ENCODE peak calls at places on chromosomes 16 and 17, in six cellular contexts. F is adrenal gland, O is stomach, W is transverse colon, Y is A549, T is heart left ventricle. J is an unnamed sample.

GRCh38 chr16:2769675-2770056 is 7.4 kb downstream of the ELOB start:
- DNase-seq in T (no peak), O (peak; percentile 75), Y (no peak), W (peak; percentile 89), F (no peak), J (no peak)

GRCh38 chr17:48048321-48049140 is at the start of gene NFE2L1:
- DNase-seq in Y (peak; percentile 86), F (peak; percentile 93), O (peak; percentile 90), W (peak; percentile 95), T (peak; percentile 97), J (peak; percentile 57)

GRCh38 chr17:18184143-18185007 is 747 bp downstream of the ALKBH5 start:
- DNase-seq in O (peak; percentile 56), W (peak; percentile 57), F (peak; percentile 71), T (peak; percentile 57), Y (no peak), J (no peak)

GRCh38 chr16:14309906-14310305 is 238.8 kb downstream of the MRTFB start:
- DNase-seq in F (peak; percentile 58), O (no peak), Y (peak; percentile 74), T (no peak), W (no peak), J (no peak)

GRCh38 chr17:57288034-57288752 is 31.9 kb downstream of the MSI2 start:
- DNase-seq in Y (no peak), O (no peak), T (peak; percentile 70), W (no peak), F (no peak), J (no peak)

GRCh38 chr16:73183678-73184092 is 135.8 kb upstream of the ZFHX3 start:
- DNase-seq in Y (no peak), F (no peak), O (no peak), W (no peak), T (no peak), J (no peak)

GRCh38 chr17:36890398-36891190 is 46.7 kb upstream of the LHX1 start:
- DNase-seq in F (no peak), W (no peak), T (no peak), Y (no peak), O (no peak), J (no peak)

GRCh38 chr16:3513892-3514600 is 13.2 kb downstream of the CLUAP1 start:
- DNase-seq in W (no peak), Y (no peak), F (no peak), O (no peak), T (no peak), J (no peak)

GRCh38 chr17:57210224-57210553 is 46.1 kb upstream of the MSI2 start:
- DNase-seq in W (no peak), T (no peak), Y (no peak), O (no peak), F (no peak), J (no peak)

GRCh38 chr16:72872966-72873365 is 175.0 kb downstream of the ZFHX3 start:
- DNase-seq in T (no peak), Y (no peak), O (no peak), F (no peak), W (no peak), J (no peak)

GRCh38 chr16:87435399-87436224 is 43.5 kb downstream of the MAP1LC3B start:
- DNase-seq in O (no peak), T (no peak), F (no peak), Y (no peak), W (no peak), J (no peak)

GRCh38 chr16:81463296-81463890 is 18.8 kb downstream of the CMIP start:
- DNase-seq in T (no peak), Y (no peak), O (no peak), F (no peak), W (no peak), J (no peak)

GRCh38 chr17:19347323-19348080 is 15.0 kb downstream of the B9D1 start:
- DNase-seq in W (no peak), O (no peak), T (no peak), F (peak; percentile 22), Y (no peak), J (no peak)

GRCh38 chr17:32566303-32566702 is 79.5 kb downstream of the CDK5R1 start:
- DNase-seq in O (no peak), W (no peak), F (no peak), Y (no peak), T (no peak), J (no peak)

GRCh38 chr17:7477392-7478275 is 1.8 kb downstream of the ZBTB4 start:
- DNase-seq in O (peak; percentile 60), Y (no peak), F (peak; percentile 72), T (peak; percentile 59), W (peak; percentile 28), J (no peak)

GRCh38 chr16:24986512-24987303 is 28.5 kb downstream of the ARHGAP17 start:
- DNase-seq in W (no peak), F (peak; percentile 57), T (peak; percentile 54), O (no peak), Y (peak; percentile 31), J (no peak)

GRCh38 chr16:2285731-2286191 is 17.8 kb upstream of the RNPS1 start:
- DNase-seq in O (no peak), Y (no peak), W (no peak), F (no peak), T (no peak), J (no peak)

GRCh38 chr17:9259419-9259818 is 238.1 kb downstream of the NTN1 start:
- DNase-seq in F (no peak), O (no peak), T (peak; percentile 62), Y (no peak), W (no peak), J (no peak)

GRCh38 chr16:89108412-89108811 is 14.8 kb downstream of the ACSF3 start:
- DNase-seq in O (no peak), W (no peak), Y (no peak), T (no peak), F (no peak), J (no peak)

GRCh38 chr16:67339453-67339852 is 12.8 kb downstream of the LRRC36 start:
- DNase-seq in T (no peak), Y (no peak), O (no peak), W (no peak), F (no peak), J (no peak)

GRCh38 chr16:70688266-70688742 is 2.5 kb upstream of the MTSS2 start:
- DNase-seq in F (no peak), T (peak; percentile 74), W (peak; percentile 57), O (peak; percentile 57), Y (no peak), J (no peak)

GRCh38 chr16:70691223-70692129 is 5.6 kb upstream of the MTSS2 start:
- DNase-seq in O (peak; percentile 52), Y (no peak), T (peak; percentile 86), F (peak; percentile 96), W (peak; percentile 69), J (no peak)

GRCh38 chr16:70692130-70692470 is 6.2 kb upstream of the MTSS2 start:
- DNase-seq in F (no peak), T (no peak), Y (no peak), W (no peak), O (no peak), J (no peak)

GRCh38 chr16:70689035-70689969 is 3.4 kb upstream of the MTSS2 start:
- DNase-seq in Y (no peak), F (no peak), O (peak; percentile 86), W (peak; percentile 58), T (no peak), J (no peak)

DNA sequence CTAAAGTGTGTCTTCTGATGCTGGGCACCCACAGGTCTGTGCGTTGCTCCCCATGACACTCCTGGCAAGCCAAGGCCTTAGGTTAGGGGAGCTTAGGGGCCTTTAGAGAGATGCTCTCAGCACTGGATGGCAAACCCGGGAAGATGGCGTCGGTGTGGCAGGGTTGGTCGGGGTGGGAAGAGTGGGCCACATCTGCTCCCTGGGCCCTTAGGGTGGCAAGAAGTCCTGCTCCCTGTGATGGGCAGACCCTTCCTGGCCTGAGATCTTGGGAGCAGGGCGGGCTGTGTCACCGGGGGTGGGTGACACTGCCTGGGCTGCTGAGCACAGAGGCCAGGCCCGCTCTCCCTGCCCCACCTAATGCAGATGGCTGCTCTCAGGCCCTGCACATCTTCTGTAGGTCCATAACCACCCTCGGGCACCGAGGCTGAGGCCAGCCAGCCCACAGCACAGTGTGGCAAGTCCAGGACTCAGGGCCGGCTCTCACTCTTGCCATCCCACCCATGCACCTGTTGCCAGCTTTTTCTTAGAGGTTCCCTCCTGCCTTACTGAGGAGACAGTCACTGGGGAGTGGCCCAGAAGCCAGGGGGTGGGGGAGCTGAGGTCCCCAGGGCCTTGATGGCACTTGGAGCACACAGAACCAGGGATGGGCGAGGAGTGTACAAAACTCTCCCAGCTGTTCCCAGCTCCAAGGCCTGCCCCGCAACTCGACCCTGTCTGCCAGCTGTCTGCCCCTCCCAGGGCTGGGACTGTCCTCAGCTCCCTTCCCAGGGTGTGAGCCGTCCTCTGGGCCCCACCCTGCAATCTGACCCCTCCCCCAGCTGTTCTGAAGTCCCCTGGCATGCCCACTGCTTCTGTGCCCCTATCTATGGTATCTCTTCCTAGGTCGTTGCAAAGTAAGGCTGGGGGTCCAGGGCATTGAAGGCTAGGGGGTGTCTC is 4.4 kb upstream of the MTSS2 start:
- DNase-seq in F (no peak), O (no peak), T (peak; percentile 34), W (peak; percentile 65), Y (no peak), J (no peak)
- TF ChIP-seq POLR2A in F (no peak), O (no peak), T (no peak), W (no peak), Y (no peak), J (no peak)

DNA sequence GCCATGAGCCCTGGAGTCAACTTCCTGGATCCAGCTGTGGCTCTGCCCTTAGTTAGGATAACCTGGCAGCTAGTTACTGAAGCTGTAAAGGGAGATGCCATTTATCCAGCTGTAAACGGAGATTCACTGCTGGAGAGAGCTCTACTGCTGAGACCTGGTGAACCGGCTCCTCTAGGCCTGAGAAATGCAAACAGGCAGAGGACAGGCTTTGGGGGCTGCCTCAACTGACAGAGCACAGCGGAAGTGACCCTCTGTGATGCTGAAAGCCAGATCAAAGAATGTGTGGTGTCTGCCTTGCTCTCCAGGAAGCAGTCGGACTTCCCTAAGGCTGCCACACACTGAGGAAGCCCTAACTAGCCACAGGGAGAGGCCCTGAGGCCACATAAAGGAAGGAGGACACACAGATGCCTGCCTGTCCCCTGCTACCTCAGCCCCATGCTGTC is 21.9 kb upstream of the GPRC5C start:
- DNase-seq in W (no peak), O (no peak), Y (no peak), T (no peak), F (no peak), J (no peak)
- TF ChIP-seq CTCF in W (no peak), O (no peak), Y (no peak), T (no peak), F (no peak), J (no peak)

GRCh38 chr17:61450641-61451537 is 1.3 kb upstream of the TBX4 start:
- DNase-seq in Y (no peak), W (no peak), O (no peak), F (no peak), T (no peak), J (no peak)
- H3K4me3 ChIP-seq in Y (no peak overlapping the region), W (no peak overlapping the region), O (peak overlapping the region; percentile 31), F (no peak overlapping the region), T (no peak overlapping the region), J (no peak overlapping the region)

GRCh38 chr17:82085931-82086764 is 11.9 kb downstream of the FASN start:
- DNase-seq in F (no peak), T (no peak), Y (no peak), W (no peak), O (no peak), J (no peak)

GRCh38 chr17:82086941-82087906 is 10.8 kb downstream of the FASN start:
- DNase-seq in Y (no peak), O (no peak), F (no peak), W (no peak), T (peak; percentile 23), J (no peak)

GRCh38 chr17:82088838-82089722 is 9.0 kb downstream of the FASN start:
- DNase-seq in F (no peak), T (no peak), Y (no peak), W (no peak), O (no peak), J (no peak)

GRCh38 chr17:82089723-82090548 is 8.1 kb downstream of the FASN start:
- DNase-seq in F (no peak), T (no peak), O (no peak), W (no peak), Y (no peak), J (no peak)

GRCh38 chr17:82087961-82088837 is 9.8 kb downstream of the FASN start:
- DNase-seq in F (no peak), T (peak; percentile 22), Y (no peak), O (no peak), W (no peak), J (no peak)
- TF ChIP-seq POLR2A in F (no peak), T (no peak), Y (no peak), O (no peak), W (no peak), J (no peak)

J was measured in esophagus squamous epithelium.